ENCODE peak calls at places on chromosomes 2 and 18, in six cellular contexts. One of them, this sample, is unnamed.
A peak's percentile ranks its signal among the peaks of the same experiment; 100 is the strongest.

GRCh38 chr18:48488388-48488850 is 50.4 kb upstream of the CTIF start:
- DNase-seq in GOT3: peak; percentile 5
- DNase-seq in NCI-H1436: no peak
- DNase-seq in endothelial cell: no peak
- DNase-seq in epithelial cell of esophagus: peak; percentile 88
- DNase-seq in non-pigmented ciliary epithelial cell: peak; percentile 93
- DNase-seq in this sample: no peak

GRCh38 chr18:23053756-23054457 is 81.4 kb upstream of the CABLES1 start:
- DNase-seq in GOT3: no peak
- DNase-seq in NCI-H1436: peak; percentile 26
- DNase-seq in endothelial cell: peak; percentile 67
- DNase-seq in epithelial cell of esophagus: peak; percentile 29
- DNase-seq in non-pigmented ciliary epithelial cell: no peak
- DNase-seq in this sample: no peak

GRCh38 chr2:111185496-111186022 is 64.8 kb downstream of the BCL2L11 start:
- DNase-seq in GOT3: no peak
- DNase-seq in NCI-H1436: peak; percentile 45
- DNase-seq in endothelial cell: no peak
- DNase-seq in epithelial cell of esophagus: no peak
- DNase-seq in non-pigmented ciliary epithelial cell: no peak
- DNase-seq in this sample: peak; percentile 67

GRCh38 chr2:122145805-122146204 is 390.4 kb downstream of the TSN start:
- DNase-seq in GOT3: no peak
- DNase-seq in NCI-H1436: no peak
- DNase-seq in endothelial cell: no peak
- DNase-seq in epithelial cell of esophagus: no peak
- DNase-seq in non-pigmented ciliary epithelial cell: no peak
- DNase-seq in this sample: peak; percentile 5

GRCh38 chr2:16330571-16331351 is 334.9 kb downstream of the CYRIA start:
- DNase-seq in GOT3: no peak
- DNase-seq in NCI-H1436: no peak
- DNase-seq in endothelial cell: no peak
- DNase-seq in epithelial cell of esophagus: no peak
- DNase-seq in non-pigmented ciliary epithelial cell: peak; percentile 13
- DNase-seq in this sample: no peak

GRCh38 chr2:140861666-140862065 is 1269.2 kb downstream of the LRP1B start:
- DNase-seq in GOT3: no peak
- DNase-seq in NCI-H1436: no peak
- DNase-seq in endothelial cell: no peak
- DNase-seq in epithelial cell of esophagus: no peak
- DNase-seq in non-pigmented ciliary epithelial cell: no peak
- DNase-seq in this sample: no peak

GRCh38 chr18:26549103-26549485 is 741 bp upstream of the KCTD1 start:
- DNase-seq in GOT3: peak; percentile 7
- DNase-seq in NCI-H1436: no peak
- DNase-seq in endothelial cell: no peak
- DNase-seq in epithelial cell of esophagus: peak; percentile 88
- DNase-seq in non-pigmented ciliary epithelial cell: no peak
- DNase-seq in this sample: peak; percentile 50

GRCh38 chr18:60503166-60503565 is 130.6 kb upstream of the MC4R start:
- DNase-seq in GOT3: no peak
- DNase-seq in NCI-H1436: no peak
- DNase-seq in endothelial cell: no peak
- DNase-seq in epithelial cell of esophagus: no peak
- DNase-seq in non-pigmented ciliary epithelial cell: no peak
- DNase-seq in this sample: no peak

GRCh38 chr2:206721216-206721920 is 3.2 kb upstream of the DYTN start:
- DNase-seq in GOT3: no peak
- DNase-seq in NCI-H1436: no peak
- DNase-seq in endothelial cell: no peak
- DNase-seq in epithelial cell of esophagus: no peak
- DNase-seq in non-pigmented ciliary epithelial cell: no peak
- DNase-seq in this sample: no peak

GRCh38 chr18:36155960-36156757 is 26.5 kb downstream of the ELP2 start:
- DNase-seq in GOT3: no peak
- DNase-seq in NCI-H1436: no peak
- DNase-seq in endothelial cell: no peak
- DNase-seq in epithelial cell of esophagus: no peak
- DNase-seq in non-pigmented ciliary epithelial cell: no peak
- DNase-seq in this sample: no peak

GRCh38 chr2:165114345-165114943 is 89.4 kb downstream of the SCN3A start:
- DNase-seq in GOT3: no peak
- DNase-seq in NCI-H1436: no peak
- DNase-seq in endothelial cell: no peak
- DNase-seq in epithelial cell of esophagus: peak; percentile 77
- DNase-seq in non-pigmented ciliary epithelial cell: peak; percentile 38
- DNase-seq in this sample: no peak

GRCh38 chr2:10412380-10412779 is 35.7 kb downstream of the ODC1 start:
- DNase-seq in GOT3: no peak
- DNase-seq in NCI-H1436: no peak
- DNase-seq in endothelial cell: peak; percentile 35
- DNase-seq in epithelial cell of esophagus: peak; percentile 67
- DNase-seq in non-pigmented ciliary epithelial cell: no peak
- DNase-seq in this sample: peak; percentile 12

GRCh38 chr2:46134531-46135229 is 162.5 kb upstream of the EPAS1 start:
- DNase-seq in GOT3: no peak
- DNase-seq in NCI-H1436: no peak
- DNase-seq in endothelial cell: no peak
- DNase-seq in epithelial cell of esophagus: peak; percentile 89
- DNase-seq in non-pigmented ciliary epithelial cell: no peak
- DNase-seq in this sample: peak; percentile 30

GRCh38 chr18:8856769-8857393 is 151.5 kb downstream of the MTCL1 start:
- DNase-seq in GOT3: no peak
- DNase-seq in NCI-H1436: no peak
- DNase-seq in endothelial cell: no peak
- DNase-seq in epithelial cell of esophagus: no peak
- DNase-seq in non-pigmented ciliary epithelial cell: no peak
- DNase-seq in this sample: no peak

GRCh38 chr2:177724398-177725287 is 332.1 kb downstream of the AGPS start:
- DNase-seq in GOT3: no peak
- DNase-seq in NCI-H1436: peak; percentile 57
- DNase-seq in endothelial cell: peak; percentile 76
- DNase-seq in epithelial cell of esophagus: peak; percentile 47
- DNase-seq in non-pigmented ciliary epithelial cell: peak; percentile 10
- DNase-seq in this sample: peak; percentile 48

GRCh38 chr18:38884050-38884449 is 1318.5 kb upstream of the CELF4 start:
- DNase-seq in GOT3: no peak
- DNase-seq in NCI-H1436: no peak
- DNase-seq in endothelial cell: no peak
- DNase-seq in epithelial cell of esophagus: no peak
- DNase-seq in non-pigmented ciliary epithelial cell: no peak
- DNase-seq in this sample: no peak

GRCh38 chr2:148130571-148130970 is 109.7 kb downstream of the MBD5 start:
- DNase-seq in GOT3: no peak
- DNase-seq in NCI-H1436: no peak
- DNase-seq in endothelial cell: no peak
- DNase-seq in epithelial cell of esophagus: peak; percentile 34
- DNase-seq in non-pigmented ciliary epithelial cell: no peak
- DNase-seq in this sample: no peak

GRCh38 chr2:201432038-201432437 is 19.2 kb downstream of the TRAK2 start:
- DNase-seq in GOT3: no peak
- DNase-seq in NCI-H1436: no peak
- DNase-seq in endothelial cell: no peak
- DNase-seq in epithelial cell of esophagus: peak; percentile 74
- DNase-seq in non-pigmented ciliary epithelial cell: peak; percentile 65
- DNase-seq in this sample: no peak

GRCh38 chr2:77578354-77578753 is 56.2 kb upstream of the LRRTM4 start:
- DNase-seq in GOT3: no peak
- DNase-seq in NCI-H1436: no peak
- DNase-seq in endothelial cell: no peak
- DNase-seq in epithelial cell of esophagus: no peak
- DNase-seq in non-pigmented ciliary epithelial cell: no peak
- DNase-seq in this sample: no peak

GRCh38 chr2:130336150-130336876 is 6.4 kb upstream of the IMP4 start:
- DNase-seq in GOT3: no peak
- DNase-seq in NCI-H1436: no peak
- DNase-seq in endothelial cell: no peak
- DNase-seq in epithelial cell of esophagus: no peak
- DNase-seq in non-pigmented ciliary epithelial cell: no peak
- DNase-seq in this sample: no peak

This sample was measured in NCI-H1105 treated with DMSO at 0.1 percent for 48 hours.